ENCODE peak calls at places on chromosome 13, in ten cellular contexts. G is colonic mucosa, J is uterus, L is tibial artery, W is caudate nucleus, N is keratinocyte, T is cardiac muscle cell, A is Peyer's patch, I is left lung, Z is left ventricle myocardium inferior. Y is an unnamed sample.
A peak's percentile ranks its signal among the peaks of the same experiment; 100 is the strongest.

GRCh38 chr13:111228262-111229144 is 91.9 kb upstream of the TEX29 start:
- DNase-seq in L (no peak), T (no peak), J (no peak), Z (no peak), W (no peak), G (no peak), A (no peak), I (no peak), N (no peak), Y (no peak)

GRCh38 chr13:79631260-79631659 is 150.3 kb downstream of the NDFIP2 start:
- DNase-seq in Z (no peak), N (peak; percentile 97), L (no peak), I (no peak), A (no peak), J (no peak), W (no peak), T (no peak), G (no peak), Y (no peak)

GRCh38 chr13:45728759-45729158 is 26.6 kb downstream of the CBY2 start:
- DNase-seq in L (no peak), T (peak; percentile 46), J (no peak), G (no peak), A (no peak), I (no peak), Z (no peak), W (no peak), N (no peak), Y (no peak)

GRCh38 chr13:19061278-19061677 is 120.3 kb downstream of the TUBA3C start:
- DNase-seq in A (no peak), L (no peak), J (no peak), I (peak; percentile 39), W (no peak), G (no peak), T (no peak), N (no peak), Z (no peak), Y (no peak)

GRCh38 chr13:28349901-28350654 is 144.8 kb downstream of the FLT1 start:
- DNase-seq in W (no peak), Z (no peak), T (peak; percentile 80), L (no peak), N (no peak), G (no peak), J (no peak), I (no peak), A (no peak), Y (no peak)

GRCh38 chr13:59409211-59409610 is 754.5 kb downstream of the DIAPH3 start:
- DNase-seq in W (no peak), N (no peak), Z (peak; percentile 79), T (no peak), L (no peak), I (peak; percentile 29), A (no peak), J (peak; percentile 16), G (no peak), Y (peak; percentile 49)

GRCh38 chr13:25171517-25172302 is at the start of gene AMER2:
- DNase-seq in J (peak; percentile 24), N (no peak), T (peak; percentile 70), Z (peak; percentile 20), I (peak; percentile 77), A (no peak), W (peak; percentile 43), G (no peak), L (no peak), Y (peak; percentile 72)

GRCh38 chr13:65985632-65986031 is 1244.5 kb downstream of the PCDH9 start:
- DNase-seq in W (no peak), Z (no peak), J (no peak), L (no peak), A (no peak), I (no peak), T (no peak), N (no peak), G (peak; percentile 26), Y (peak; percentile 17)

GRCh38 chr13:95498886-95499285 is 53.6 kb upstream of the CLDN10 start:
- DNase-seq in I (no peak), L (no peak), N (no peak), A (no peak), W (no peak), G (no peak), T (no peak), Z (no peak), J (no peak), Y (no peak)

GRCh38 chr13:46367622-46368327 is 19.3 kb downstream of the RUBCNL start:
- DNase-seq in A (no peak), N (no peak), I (no peak), W (no peak), T (no peak), L (no peak), J (no peak), G (no peak), Z (no peak), Y (no peak)

GRCh38 chr13:33186851-33187250 is 98.7 kb downstream of the STARD13 start:
- DNase-seq in W (no peak), J (no peak), N (no peak), T (no peak), I (no peak), G (no peak), L (no peak), Z (no peak), A (no peak), Y (no peak)

GRCh38 chr13:33188093-33188882 is 97.3 kb downstream of the STARD13 start:
- DNase-seq in T (no peak), J (no peak), G (no peak), Z (no peak), W (no peak), I (no peak), L (no peak), N (no peak), A (no peak), Y (no peak)

GRCh38 chr13:33185853-33186252 is 99.7 kb downstream of the STARD13 start:
- DNase-seq in W (no peak), A (no peak), N (no peak), G (no peak), J (no peak), L (no peak), T (no peak), Z (no peak), I (no peak), Y (no peak)

GRCh38 chr13:33191425-33192221 is 93.9 kb downstream of the STARD13 start:
- DNase-seq in T (no peak), W (no peak), A (no peak), I (no peak), Z (no peak), G (no peak), J (no peak), L (no peak), N (no peak), Y (no peak)

GRCh38 chr13:33189470-33189869 is 96.1 kb downstream of the STARD13 start:
- DNase-seq in W (no peak), J (no peak), I (no peak), L (no peak), G (no peak), T (no peak), N (no peak), Z (no peak), A (no peak), Y (no peak)
- H3K27ac ChIP-seq in W (no peak overlapping the region), J (peak overlapping the region; percentile 48), I (no peak overlapping the region), L (peak overlapping the region; percentile 26), G (no peak overlapping the region), T (no peak overlapping the region), N (no peak overlapping the region), Z (peak overlapping the region; percentile 66), A (no peak overlapping the region), Y (no peak overlapping the region)

GRCh38 chr13:33543631-33544030 is 258.1 kb upstream of the STARD13 start:
- DNase-seq in L (no peak), W (no peak), G (no peak), T (no peak), J (no peak), N (no peak), Z (no peak), I (no peak), A (no peak), Y (no peak)

GRCh38 chr13:33547035-33547434 is 261.5 kb upstream of the STARD13 start:
- DNase-seq in N (no peak), T (no peak), A (no peak), Z (no peak), G (no peak), L (no peak), I (no peak), W (no peak), J (no peak), Y (no peak)

GRCh38 chr13:33544308-33544707 is 258.8 kb upstream of the STARD13 start:
- DNase-seq in W (no peak), N (no peak), G (no peak), Z (no peak), T (no peak), L (no peak), A (no peak), I (no peak), J (no peak), Y (no peak)

GRCh38 chr13:33543089-33543459 is 257.5 kb upstream of the STARD13 start:
- DNase-seq in I (no peak), T (no peak), A (no peak), W (no peak), N (no peak), L (no peak), Z (no peak), J (no peak), G (no peak), Y (no peak)

DNA sequence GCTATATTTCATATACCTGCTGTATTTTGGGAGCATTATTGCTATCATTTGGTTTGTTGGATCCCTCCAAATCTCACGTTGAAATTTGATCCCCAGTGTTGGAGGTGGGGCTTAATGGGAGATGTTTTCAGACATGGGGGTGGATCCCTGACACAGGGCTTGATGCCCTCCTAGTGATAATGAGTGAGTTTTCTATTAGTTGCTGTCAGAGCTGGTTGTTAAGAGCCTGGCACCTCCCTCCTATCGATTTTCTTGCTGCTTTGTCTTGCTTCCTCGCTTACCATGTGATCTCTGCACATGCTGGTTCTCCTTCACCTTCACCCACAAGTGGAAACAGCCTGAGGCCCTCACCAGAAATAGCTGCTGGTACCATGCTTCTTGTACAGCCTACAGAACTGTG is 259.9 kb upstream of the STARD13 start:
- DNase-seq in N (no peak), A (no peak), L (no peak), T (no peak), I (no peak), W (no peak), Z (no peak), J (no peak), G (no peak), Y (no peak)
- H3K27ac ChIP-seq in N (no peak overlapping the region), A (no peak overlapping the region), L (peak overlapping the region; percentile 92), T (no peak overlapping the region), I (no peak overlapping the region), W (peak overlapping the region; percentile 37), Z (peak overlapping the region; percentile 94), J (peak overlapping the region; percentile 94), G (no peak overlapping the region), Y (peak overlapping the region; percentile 93)

GRCh38 chr13:20360041-20360491 is 127.9 kb upstream of the GJB6 start:
- DNase-seq in A (no peak), Z (no peak), L (no peak), J (no peak), I (no peak), T (no peak), N (peak; percentile 56), W (no peak), G (no peak), Y (peak; percentile 38)
- H3K27ac ChIP-seq in A (no peak overlapping the region), Z (no peak overlapping the region), L (no peak overlapping the region), J (no peak overlapping the region), I (no peak overlapping the region), T (no peak overlapping the region), N (peak overlapping the region; percentile 87), W (no peak overlapping the region), G (no peak overlapping the region), Y (no peak overlapping the region)

DNA sequence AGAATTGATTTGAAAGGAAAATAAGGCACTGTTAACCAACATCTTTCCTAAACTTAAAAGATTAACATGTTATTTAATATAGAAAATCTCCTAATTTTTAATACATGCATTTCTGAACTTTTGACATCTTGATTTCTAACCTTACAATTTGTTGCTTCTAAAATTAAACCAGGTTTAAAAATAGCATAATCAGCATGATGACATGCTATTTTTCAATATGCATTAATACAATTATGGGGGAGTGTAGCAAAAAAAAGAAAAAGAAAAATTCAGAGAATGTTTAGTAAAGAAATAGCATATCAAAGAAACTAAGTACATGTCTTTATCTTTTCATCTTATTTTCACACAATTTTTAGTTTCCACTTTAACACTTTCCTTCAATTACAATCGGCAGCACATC is 98.7 kb downstream of the PCDH9 start:
- DNase-seq in L (no peak), A (no peak), W (no peak), T (no peak), G (no peak), Z (no peak), J (no peak), I (no peak), N (no peak), Y (no peak)
- H3K27ac ChIP-seq in L (no peak overlapping the region), A (no peak overlapping the region), W (no peak overlapping the region), T (no peak overlapping the region), G (no peak overlapping the region), Z (no peak overlapping the region), J (no peak overlapping the region), I (no peak overlapping the region), N (no peak overlapping the region), Y (no peak overlapping the region)